ENCODE peak calls at places on chromosome 18, in four cellular contexts. One of them, this sample, is unnamed.

GRCh38 chr18:63540131-63540530 is 2.0 kb upstream of the SERPINB12 start:
- DNase-seq in GM10248: no peak
- DNase-seq in HepG2: no peak
- DNase-seq in endothelial cell: no peak
- DNase-seq in this sample: no peak

GRCh38 chr18:45212186-45213039 is 402.9 kb upstream of the SLC14A2 start:
- DNase-seq in HepG2: peak; percentile 59
- DNase-seq in GM10248: peak; percentile 59
- DNase-seq in endothelial cell: peak; percentile 84
- DNase-seq in this sample: peak; percentile 81

GRCh38 chr18:51498085-51498855 is 300.8 kb upstream of the MEX3C start:
- DNase-seq in endothelial cell: no peak
- DNase-seq in GM10248: no peak
- DNase-seq in HepG2: no peak
- DNase-seq in this sample: no peak

GRCh38 chr18:4254840-4255239 is 200.3 kb downstream of the DLGAP1 start:
- DNase-seq in GM10248: no peak
- DNase-seq in endothelial cell: no peak
- DNase-seq in HepG2: no peak
- DNase-seq in this sample: no peak

GRCh38 chr18:45161850-45162249 is 453.4 kb upstream of the SLC14A2 start:
- DNase-seq in GM10248: peak; percentile 13
- DNase-seq in HepG2: no peak
- DNase-seq in endothelial cell: no peak
- DNase-seq in this sample: no peak

GRCh38 chr18:24797987-24798386 is 337.6 kb downstream of the HRH4 start:
- DNase-seq in HepG2: no peak
- DNase-seq in endothelial cell: no peak
- DNase-seq in GM10248: no peak
- DNase-seq in this sample: no peak

GRCh38 chr18:60693426-60693825 is 320.9 kb upstream of the MC4R start:
- DNase-seq in endothelial cell: no peak
- DNase-seq in HepG2: no peak
- DNase-seq in GM10248: no peak
- DNase-seq in this sample: no peak

GRCh38 chr18:61086657-61087056 is 246.6 kb upstream of the CDH20 start:
- DNase-seq in HepG2: no peak
- DNase-seq in GM10248: no peak
- DNase-seq in endothelial cell: no peak
- DNase-seq in this sample: no peak

GRCh38 chr18:12121175-12122095 is 27.8 kb downstream of the ANKRD62 start:
- DNase-seq in GM10248: no peak
- DNase-seq in endothelial cell: peak; percentile 54
- DNase-seq in HepG2: peak; percentile 16
- DNase-seq in this sample: peak; percentile 32

GRCh38 chr18:4040391-4041172 is 414.5 kb downstream of the DLGAP1 start:
- DNase-seq in endothelial cell: no peak
- DNase-seq in HepG2: no peak
- DNase-seq in GM10248: no peak
- DNase-seq in this sample: no peak

GRCh38 chr18:44680271-44681038 is at the start of gene SETBP1:
- DNase-seq in HepG2: no peak
- DNase-seq in endothelial cell: peak; percentile 74
- DNase-seq in GM10248: peak; percentile 67
- DNase-seq in this sample: peak; percentile 70

GRCh38 chr18:68997845-68998244 is 200.0 kb downstream of the CCDC102B start:
- DNase-seq in HepG2: no peak
- DNase-seq in GM10248: no peak
- DNase-seq in endothelial cell: no peak
- DNase-seq in this sample: no peak

GRCh38 chr18:22219568-22220355 is 50.4 kb downstream of the GATA6 start:
- DNase-seq in HepG2: no peak
- DNase-seq in endothelial cell: no peak
- DNase-seq in GM10248: no peak
- DNase-seq in this sample: no peak

GRCh38 chr18:13558132-13558531 is 168.2 kb downstream of the FAM210A start:
- DNase-seq in endothelial cell: peak; percentile 36
- DNase-seq in GM10248: peak; percentile 76
- DNase-seq in HepG2: peak; percentile 52
- DNase-seq in this sample: peak; percentile 53

GRCh38 chr18:12076424-12077140 is 17.1 kb upstream of the ANKRD62 start:
- DNase-seq in endothelial cell: peak; percentile 41
- DNase-seq in HepG2: no peak
- DNase-seq in GM10248: no peak
- DNase-seq in this sample: peak; percentile 69

GRCh38 chr18:44909191-44909719 is 228.6 kb downstream of the SETBP1 start:
- DNase-seq in GM10248: peak; percentile 29
- DNase-seq in HepG2: no peak
- DNase-seq in endothelial cell: no peak
- DNase-seq in this sample: no peak

GRCh38 chr18:78861706-78862105 is 117.9 kb upstream of the SALL3 start:
- DNase-seq in endothelial cell: no peak
- DNase-seq in GM10248: no peak
- DNase-seq in HepG2: no peak
- DNase-seq in this sample: no peak

GRCh38 chr18:59851784-59852399 is 47.9 kb upstream of the PMAIP1 start:
- DNase-seq in endothelial cell: no peak
- DNase-seq in GM10248: no peak
- DNase-seq in HepG2: no peak
- DNase-seq in this sample: no peak

GRCh38 chr18:79606621-79607331 is 72.8 kb upstream of the CTDP1 start:
- DNase-seq in HepG2: no peak
- DNase-seq in GM10248: no peak
- DNase-seq in endothelial cell: no peak
- DNase-seq in this sample: no peak

GRCh38 chr18:1133541-1133940 is 228.9 kb downstream of the ADCYAP1 start:
- DNase-seq in endothelial cell: no peak
- DNase-seq in HepG2: no peak
- DNase-seq in GM10248: no peak
- DNase-seq in this sample: no peak

GRCh38 chr18:78621141-78621540 is 358.5 kb upstream of the SALL3 start:
- DNase-seq in GM10248: no peak
- DNase-seq in endothelial cell: no peak
- DNase-seq in HepG2: no peak
- DNase-seq in this sample: no peak

DNA sequence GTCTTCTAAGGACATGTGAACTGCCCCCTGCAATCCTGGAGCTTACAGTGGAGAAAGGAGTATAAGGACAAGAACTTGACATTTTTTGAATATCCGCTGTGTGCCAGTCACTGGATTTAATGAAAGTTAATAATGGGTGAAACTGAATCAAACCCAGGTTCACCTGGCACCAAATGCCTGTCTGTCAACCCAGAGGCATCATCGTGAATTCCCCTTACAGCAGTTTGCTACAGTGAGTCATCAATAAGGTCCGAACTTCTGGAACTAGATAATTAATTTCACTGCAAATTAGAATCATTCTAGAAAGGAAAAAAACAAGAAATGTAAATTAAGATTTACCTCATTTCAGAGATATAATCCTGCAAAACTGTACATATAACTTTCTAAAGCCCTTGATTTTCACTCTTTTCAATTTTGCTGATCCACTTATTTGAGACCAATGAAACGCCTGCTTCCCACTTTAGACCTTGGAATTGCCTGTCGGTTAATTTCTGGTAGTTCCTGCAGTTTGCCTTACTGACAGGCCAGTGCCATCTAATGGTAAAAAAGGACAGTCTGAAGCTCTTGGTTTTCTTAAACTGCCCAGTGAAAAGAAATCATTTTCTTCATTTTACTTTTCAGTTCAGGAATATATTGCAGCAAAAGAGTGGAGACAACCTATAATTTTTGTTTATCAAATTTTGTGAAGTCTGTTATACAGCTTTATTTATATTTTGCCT is 8.2 kb downstream of the DSG2 start:
- DNase-seq in endothelial cell: no peak
- DNase-seq in HepG2: peak; percentile 46
- DNase-seq in GM10248: no peak
- DNase-seq in this sample: no peak
- TF ChIP-seq CTCF in endothelial cell: no peak
- TF ChIP-seq CTCF in HepG2: peak; percentile 52
- TF ChIP-seq CTCF in GM10248: no peak
- TF ChIP-seq CTCF in this sample: peak; percentile 8

DNA sequence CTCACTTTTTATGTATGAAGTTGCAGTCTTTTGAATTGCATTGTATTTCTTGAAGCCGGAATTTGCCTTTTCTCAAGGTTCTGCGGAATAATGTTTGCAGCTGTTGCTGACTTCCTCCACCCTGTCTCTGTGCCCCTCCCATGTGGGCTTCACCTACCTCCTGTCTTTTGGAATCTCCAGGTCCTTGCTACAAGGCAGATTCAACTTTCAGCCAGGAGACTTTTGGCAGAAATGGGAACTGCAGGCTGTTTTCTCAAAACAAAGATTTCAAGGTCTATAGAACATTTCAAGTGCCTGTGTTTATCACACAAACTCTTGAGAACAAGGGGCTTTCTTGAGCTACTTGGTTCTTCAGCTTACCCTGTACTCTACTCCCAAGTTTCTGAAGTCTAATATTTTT is 25.6 kb downstream of the ZNF236 start:
- DNase-seq in GM10248: no peak
- DNase-seq in endothelial cell: peak; percentile 30
- DNase-seq in HepG2: peak; percentile 14
- DNase-seq in this sample: no peak
- TF ChIP-seq CTCF in GM10248: no peak
- TF ChIP-seq CTCF in endothelial cell: peak; percentile 45
- TF ChIP-seq CTCF in HepG2: no peak
- TF ChIP-seq CTCF in this sample: no peak

DNA sequence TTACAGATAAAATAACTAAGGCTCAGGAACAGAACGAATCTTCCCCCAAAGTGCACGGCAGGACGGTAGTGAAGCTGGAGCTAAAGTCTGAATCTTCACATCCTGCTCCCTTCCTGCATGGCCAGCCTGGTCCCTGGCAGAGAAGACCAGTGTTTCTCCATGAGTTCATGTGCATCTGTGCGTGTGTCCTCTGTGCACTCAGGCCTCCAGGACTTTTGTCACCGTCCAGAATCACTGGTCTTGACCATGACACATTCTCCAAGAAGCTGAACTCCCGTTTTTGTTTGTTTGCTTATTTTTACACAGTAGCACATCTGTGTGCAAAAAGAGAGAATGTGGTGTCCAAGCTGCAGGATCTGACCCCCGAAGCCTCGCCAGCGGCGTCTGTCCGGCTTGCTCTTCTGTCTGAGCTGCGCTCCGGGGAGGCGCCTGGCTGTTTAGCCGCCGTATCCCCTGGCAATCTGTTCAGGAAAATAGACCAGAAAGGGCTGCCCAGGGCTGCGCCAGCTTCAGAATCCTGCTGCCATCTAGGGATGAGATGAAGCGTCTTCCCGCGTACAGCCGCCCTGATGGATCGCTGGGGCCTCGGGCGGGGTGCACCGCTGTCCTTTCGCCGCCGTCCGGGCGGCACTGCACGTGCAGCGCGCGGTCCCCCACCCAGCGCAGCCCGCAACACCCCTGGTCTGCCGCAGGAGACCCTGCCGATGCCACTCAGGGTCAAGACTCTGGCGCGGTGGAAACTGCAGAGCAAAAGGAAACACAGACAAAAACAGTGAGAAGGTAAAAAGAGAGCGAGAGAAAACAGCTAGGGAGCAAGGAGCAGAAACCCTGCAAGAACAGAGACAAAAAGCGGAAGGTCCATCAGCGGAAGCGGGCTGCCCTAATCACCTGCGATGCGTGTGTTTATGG is 2113.6 kb upstream of the PIK3C3 start:
- DNase-seq in HepG2: peak; percentile 60
- DNase-seq in endothelial cell: peak; percentile 62
- DNase-seq in GM10248: no peak
- DNase-seq in this sample: peak; percentile 74
- TF ChIP-seq CTCF in HepG2: peak; percentile 84
- TF ChIP-seq CTCF in endothelial cell: no peak
- TF ChIP-seq CTCF in GM10248: no peak
- TF ChIP-seq CTCF in this sample: peak; percentile 45

GRCh38 chr18:36662000-36662399 is 166.8 kb downstream of the TPGS2 start:
- DNase-seq in GM10248: no peak
- DNase-seq in HepG2: no peak
- DNase-seq in endothelial cell: peak; percentile 19
- DNase-seq in this sample: no peak
- TF ChIP-seq CTCF in GM10248: peak; percentile 24
- TF ChIP-seq CTCF in HepG2: peak; percentile 50
- TF ChIP-seq CTCF in endothelial cell: no peak
- TF ChIP-seq CTCF in this sample: peak; percentile 23

GRCh38 chr18:58172031-58172430 is 128.0 kb downstream of the NEDD4L start:
- DNase-seq in GM10248: no peak
- DNase-seq in endothelial cell: no peak
- DNase-seq in HepG2: no peak
- DNase-seq in this sample: no peak

GRCh38 chr18:58177886-58178470 is 134.0 kb downstream of the NEDD4L start:
- DNase-seq in HepG2: peak; percentile 16
- DNase-seq in GM10248: no peak
- DNase-seq in endothelial cell: no peak
- DNase-seq in this sample: no peak

GRCh38 chr18:58176915-58177717 is 133.1 kb downstream of the NEDD4L start:
- DNase-seq in HepG2: no peak
- DNase-seq in endothelial cell: no peak
- DNase-seq in GM10248: no peak
- DNase-seq in this sample: no peak

GRCh38 chr18:58174285-58174684 is 130.3 kb downstream of the NEDD4L start:
- DNase-seq in HepG2: no peak
- DNase-seq in endothelial cell: no peak
- DNase-seq in GM10248: no peak
- DNase-seq in this sample: no peak

DNA sequence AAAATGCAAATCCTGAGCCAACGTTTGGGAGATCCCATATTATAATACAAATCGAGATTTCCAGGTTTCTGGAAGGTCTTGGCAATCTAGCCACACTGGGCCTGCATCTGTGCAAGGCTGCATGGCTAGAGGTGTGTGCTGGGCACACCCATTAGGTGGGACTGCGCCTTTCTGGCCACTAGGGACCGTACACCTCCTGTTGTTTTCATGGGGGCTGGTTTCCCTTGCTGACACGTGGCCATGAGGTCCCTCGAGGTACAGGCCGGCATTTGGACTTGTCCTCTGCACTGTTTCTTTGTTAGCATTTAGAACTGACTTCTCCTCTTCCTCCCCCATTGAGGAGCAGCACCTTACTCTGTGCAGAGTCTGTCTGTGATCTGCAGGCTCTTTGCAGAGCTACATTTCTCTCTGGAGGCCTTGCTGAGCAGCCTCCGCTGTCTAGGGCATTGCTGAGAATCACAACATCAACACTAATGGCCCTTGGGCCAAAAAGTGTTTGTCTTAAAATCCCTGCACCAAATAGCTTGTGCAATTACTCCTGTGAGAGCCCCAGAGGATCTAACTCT is 131.2 kb downstream of the NEDD4L start:
- DNase-seq in endothelial cell: no peak
- DNase-seq in HepG2: no peak
- DNase-seq in GM10248: no peak
- DNase-seq in this sample: no peak
- TF ChIP-seq CTCF in endothelial cell: no peak
- TF ChIP-seq CTCF in HepG2: no peak
- TF ChIP-seq CTCF in GM10248: no peak
- TF ChIP-seq CTCF in this sample: no peak

DNA sequence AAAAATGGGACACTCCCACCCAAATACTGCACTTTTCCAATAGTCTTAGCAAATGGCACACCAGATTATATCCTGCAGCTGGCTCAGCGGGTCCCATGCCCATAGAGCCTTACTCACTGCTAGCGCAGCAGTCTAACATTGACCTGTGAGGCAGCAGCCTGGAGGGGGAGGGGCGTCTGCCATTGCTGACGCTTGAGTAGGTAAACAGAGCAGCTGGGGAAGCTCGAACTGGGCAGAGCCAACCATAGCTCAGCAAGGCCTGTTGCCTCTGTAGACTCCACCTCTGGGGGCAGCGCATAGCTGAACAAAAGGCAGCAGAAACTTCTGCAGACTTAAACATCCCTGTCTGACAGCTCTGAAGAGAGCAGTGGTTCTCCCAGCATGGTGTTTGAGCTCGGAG is 110.4 kb downstream of the CTIF start:
- DNase-seq in HepG2: peak; percentile 70
- DNase-seq in GM10248: no peak
- DNase-seq in endothelial cell: no peak
- DNase-seq in this sample: peak; percentile 45
- TF ChIP-seq CTCF in HepG2: peak; percentile 41
- TF ChIP-seq CTCF in GM10248: no peak
- TF ChIP-seq CTCF in endothelial cell: no peak
- TF ChIP-seq CTCF in this sample: no peak

This sample was measured in nephron progenitor cell.